ENCODE peak calls at places on chromosomes 7 and 10, in eight cellular contexts. X is CD8-positive, alpha-beta T cell; K is aorta; I is endodermal cell; U is ascending aorta; N is naive thymus-derived CD4-positive, alpha-beta T cell; E is neural progenitor cell; R is ovary. Q is an unnamed sample.

GRCh38 chr10:89297791-89298190 is 4.1 kb upstream of the IFIT2 start:
- DNase-seq in X (no peak), K (no peak), I (no peak), U (no peak), N (no peak), E (no peak), R (no peak), Q (no peak)

GRCh38 chr7:80060218-80060806 is 74.3 kb upstream of the GNAI1 start:
- DNase-seq in X (no peak), K (no peak), I (no peak), U (no peak), N (no peak), E (peak; percentile 38), R (no peak), Q (no peak)

GRCh38 chr7:158494643-158495042 is 93.0 kb downstream of the PTPRN2 start:
- DNase-seq in X (no peak), K (no peak), I (no peak), U (no peak), N (no peak), E (no peak), R (no peak), Q (no peak)

GRCh38 chr7:22154130-22154529 is 202.8 kb downstream of the RAPGEF5 start:
- DNase-seq in X (no peak), K (no peak), I (no peak), U (no peak), N (no peak), E (peak; percentile 71), R (no peak), Q (no peak)

GRCh38 chr7:155618708-155619633 is 25.5 kb upstream of the RBM33 start:
- DNase-seq in X (no peak), K (no peak), I (peak; percentile 59), U (no peak), N (no peak), E (no peak), R (no peak), Q (peak; percentile 55)

GRCh38 chr10:11131112-11131639 is 113.5 kb downstream of the CELF2 start:
- DNase-seq in X (no peak), K (no peak), I (no peak), U (no peak), N (no peak), E (no peak), R (no peak), Q (no peak)

GRCh38 chr10:17483079-17483478 is 28.7 kb upstream of the ST8SIA6 start:
- DNase-seq in X (no peak), K (no peak), I (no peak), U (no peak), N (no peak), E (no peak), R (no peak), Q (no peak)

GRCh38 chr10:79260803-79261740 is 86.2 kb upstream of the PPIF start:
- DNase-seq in X (no peak), K (no peak), I (peak; percentile 77), U (no peak), N (no peak), E (peak; percentile 64), R (peak; percentile 70), Q (peak; percentile 67)

GRCh38 chr10:78597791-78598555 is 470.8 kb upstream of the ZMIZ1 start:
- DNase-seq in X (no peak), K (no peak), I (peak; percentile 34), U (no peak), N (no peak), E (no peak), R (no peak), Q (no peak)

GRCh38 chr10:58645762-58646161 is 133.1 kb downstream of the BICC1 start:
- DNase-seq in X (no peak), K (no peak), I (no peak), U (no peak), N (no peak), E (no peak), R (no peak), Q (no peak)

GRCh38 chr10:119672291-119672690 is 21.1 kb downstream of the BAG3 start:
- DNase-seq in X (no peak), K (no peak), I (no peak), U (no peak), N (no peak), E (no peak), R (no peak), Q (no peak)
- H3K4me1 ChIP-seq in X (peaks cover 2% of the 10 kb centered on the region), K (no peaks in the 10 kb centered on the region), I (peaks cover 12% of the 10 kb centered on the region), U (peaks cover 11% of the 10 kb centered on the region), N (no peaks in the 10 kb centered on the region), E (peaks cover 19% of the 10 kb centered on the region), R (peaks cover 8% of the 10 kb centered on the region), Q (peaks cover 11% of the 10 kb centered on the region)

DNA sequence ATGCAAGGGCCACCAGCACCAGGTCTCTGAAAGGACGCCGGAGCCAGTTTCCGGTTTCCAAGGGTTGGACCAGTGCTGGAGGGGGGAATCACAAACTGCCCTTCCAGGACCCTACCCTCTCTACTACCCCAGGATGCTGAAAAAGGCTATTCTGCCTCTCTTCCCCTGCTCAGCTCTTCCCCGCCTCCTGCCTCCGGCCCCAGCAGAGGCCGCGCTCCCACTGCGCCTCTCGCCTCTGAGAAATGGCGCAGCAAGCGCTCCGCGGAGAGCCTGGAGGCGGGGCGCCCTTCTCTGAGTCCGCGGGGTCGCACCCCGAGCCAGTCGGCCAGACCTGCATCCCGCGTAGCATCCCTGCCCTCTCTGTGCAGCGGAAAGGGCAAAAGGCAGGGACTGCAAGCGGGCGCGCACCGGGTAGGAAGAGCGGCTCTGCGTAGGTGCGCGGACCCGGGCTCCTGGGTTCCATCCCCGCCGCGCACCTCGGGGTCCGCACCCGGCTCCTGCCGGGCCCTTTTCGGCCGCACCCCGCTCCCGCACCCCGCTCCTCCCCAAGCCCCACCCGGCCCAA is 476 bp upstream of the RET start:
- DNase-seq in X (no peak), K (no peak), I (peak; percentile 82), U (no peak), N (no peak), E (peak; percentile 68), R (no peak), Q (no peak)
- H3K4me3 ChIP-seq in X (no peak overlapping the region), K (no peak overlapping the region), I (peak overlapping the region; percentile 64), U (peak overlapping the region; percentile 50), N (no peak overlapping the region), E (peak overlapping the region; percentile 78), R (peak overlapping the region; percentile 24), Q (peak overlapping the region; percentile 55)

GRCh38 chr7:150403376-150404171 is 24.4 kb downstream of the ZNF775 start:
- DNase-seq in X (no peak), K (no peak), I (no peak), U (no peak), N (no peak), E (no peak), R (no peak), Q (no peak)
- H3K4me1 ChIP-seq in X (peaks cover 30% of the 10 kb centered on the region), K (no peaks in the 10 kb centered on the region), I (peaks cover 28% of the 10 kb centered on the region), U (peaks cover 2% of the 10 kb centered on the region), N (peaks cover 14% of the 10 kb centered on the region), E (peaks cover 71% of the 10 kb centered on the region), R (peaks cover 11% of the 10 kb centered on the region), Q (peaks cover 27% of the 10 kb centered on the region)

GRCh38 chr10:8050561-8051108 is 3.9 kb upstream of the GATA3 start:
- DNase-seq in X (no peak), K (no peak), I (peak; percentile 91), U (no peak), N (peak; percentile 36), E (peak; percentile 87), R (no peak), Q (peak; percentile 85)
- H3K4me3 ChIP-seq in X (peak overlapping the region; percentile 34), K (peak overlapping the region; percentile 22), I (peak overlapping the region; percentile 79), U (peak overlapping the region; percentile 63), N (peak overlapping the region; percentile 38), E (peak overlapping the region; percentile 44), R (peak overlapping the region; percentile 12), Q (peak overlapping the region; percentile 34)

GRCh38 chr10:33026422-33026821 is 68.4 kb upstream of the ITGB1 start:
- DNase-seq in X (no peak), K (no peak), I (no peak), U (no peak), N (no peak), E (no peak), R (no peak), Q (no peak)

GRCh38 chr10:33027088-33027487 is 69.1 kb upstream of the ITGB1 start:
- DNase-seq in X (no peak), K (no peak), I (no peak), U (no peak), N (no peak), E (no peak), R (no peak), Q (no peak)

GRCh38 chr10:33025910-33026309 is 67.9 kb upstream of the ITGB1 start:
- DNase-seq in X (no peak), K (no peak), I (no peak), U (no peak), N (no peak), E (no peak), R (no peak), Q (no peak)

GRCh38 chr10:33022090-33022489 is 64.1 kb upstream of the ITGB1 start:
- DNase-seq in X (no peak), K (no peak), I (no peak), U (no peak), N (no peak), E (no peak), R (no peak), Q (no peak)

DNA sequence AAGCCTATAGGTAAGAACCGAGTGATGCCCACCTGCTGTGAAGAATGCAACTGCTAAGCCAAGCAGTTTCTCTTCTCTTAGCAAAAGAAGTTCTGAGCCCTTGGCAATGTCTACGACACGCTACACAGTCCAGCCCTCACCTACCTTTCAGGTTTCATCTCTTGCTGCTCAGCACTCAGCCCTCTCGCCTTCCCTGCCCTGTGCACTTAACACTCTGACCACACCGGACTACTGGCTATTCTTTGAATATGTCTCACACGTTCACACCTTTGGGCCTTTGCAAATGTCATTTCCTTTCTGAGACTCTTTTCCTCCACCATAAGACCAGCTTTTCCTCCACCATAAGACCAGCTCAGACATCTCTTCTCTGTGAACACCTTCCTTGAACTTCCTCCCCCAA is 67.0 kb upstream of the ITGB1 start:
- DNase-seq in X (no peak), K (no peak), I (no peak), U (no peak), N (no peak), E (no peak), R (no peak), Q (no peak)
- H3K4me1 ChIP-seq in X (peaks cover 10% of the 10 kb centered on the region), K (no peaks in the 10 kb centered on the region), I (no peaks in the 10 kb centered on the region), U (no peaks in the 10 kb centered on the region), N (peaks cover 34% of the 10 kb centered on the region), E (no peaks in the 10 kb centered on the region), R (peaks cover 3% of the 10 kb centered on the region), Q (no peaks in the 10 kb centered on the region)

DNA sequence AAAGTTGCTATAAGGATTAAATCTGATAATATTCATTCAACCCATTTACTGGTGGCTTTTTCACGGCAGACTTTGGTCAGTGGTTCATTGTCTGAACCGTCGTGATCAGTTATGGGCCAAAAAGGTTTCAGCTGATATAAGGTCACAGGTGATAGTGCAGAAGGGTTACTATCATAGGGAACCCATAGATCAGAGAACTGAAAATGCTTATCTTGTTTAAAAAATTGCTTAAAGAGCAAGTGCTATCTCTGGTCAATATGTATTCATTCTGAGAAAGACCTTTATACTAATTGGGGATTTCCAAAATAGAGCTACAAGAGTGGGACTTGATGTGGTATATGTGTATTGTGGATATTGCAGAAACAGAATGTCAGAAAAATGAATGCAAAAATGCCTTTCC is 147.8 kb upstream of the SEMA3E start:
- DNase-seq in X (no peak), K (no peak), I (no peak), U (no peak), N (no peak), E (no peak), R (no peak), Q (no peak)
- H3K4me3 ChIP-seq in X (no peak overlapping the region), K (no peak overlapping the region), I (no peak overlapping the region), U (no peak overlapping the region), N (no peak overlapping the region), E (no peak overlapping the region), R (no peak overlapping the region), Q (no peak overlapping the region)